ENCODE peak calls at places on chromosomes 12 and 14, in four cellular contexts. Q is WERI-Rb-1, T is lung microvascular endothelial cell, C is foreskin fibroblast. U is an unnamed sample.

GRCh38 chr12:97960741-97961608 is 498.4 kb downstream of the RMST start:
- DNase-seq in Q (peak), T (peak), C (no peak), U (peak)

GRCh38 chr12:52754135-52754534 is 23.0 kb downstream of the KRT76 start:
- DNase-seq in Q (no peak), T (no peak), C (no peak), U (no peak)

GRCh38 chr12:83015390-83016225 is 328.9 kb downstream of the TMTC2 start:
- DNase-seq in Q (no peak), T (peak), C (peak), U (no peak)

GRCh38 chr14:88955470-88955869 is 131.0 kb downstream of the TTC8 start:
- DNase-seq in Q (no peak), T (no peak), C (no peak), U (no peak)

GRCh38 chr12:28563286-28563685 is 373.0 kb downstream of the CCDC91 start:
- DNase-seq in Q (no peak), T (no peak), C (peak), U (no peak)

GRCh38 chr12:101671157-101671791 is 26.2 kb upstream of the CHPT1 start:
- DNase-seq in Q (no peak), T (no peak), C (no peak), U (no peak)

GRCh38 chr12:18340796-18341195 is 79.5 kb downstream of the PIK3C2G start:
- DNase-seq in Q (no peak), T (no peak), C (peak), U (no peak)

GRCh38 chr12:24527102-24527501 is 421.8 kb downstream of the BCAT1 start:
- DNase-seq in Q (no peak), T (no peak), C (no peak), U (no peak)

GRCh38 chr14:102155150-102155549 is 15.5 kb downstream of the WDR20 start:
- DNase-seq in Q (no peak), T (no peak), C (no peak), U (no peak)

GRCh38 chr12:53973093-53974042 is at the start of gene HOXC11:
- DNase-seq in Q (peak), T (no peak), C (peak), U (no peak)

GRCh38 chr12:113862570-113863454 is 103.3 kb downstream of the RBM19 start:
- DNase-seq in Q (no peak), T (peak), C (peak), U (peak)

U was measured in NCI-H82.